ENCODE peak calls at places on chromosomes 5 and 9, in four cellular contexts. Z, R, V and P are unnamed samples.

GRCh38 chr9:136133959-136134484 is 15.3 kb upstream of the TMEM250 start:
- DNase-seq in Z (no peak), R (no peak), V (no peak), P (no peak)

GRCh38 chr5:134510970-134511795 is 14.3 kb upstream of the JADE2 start:
- DNase-seq in Z (no peak), R (peak), V (no peak), P (peak)

GRCh38 chr9:127204771-127205470 is 59.7 kb upstream of the GARNL3 start:
- DNase-seq in Z (no peak), R (no peak), V (no peak), P (peak)

GRCh38 chr5:53490747-53491146 is 10.3 kb downstream of the FST start:
- DNase-seq in Z (no peak), R (peak), V (no peak), P (peak)

GRCh38 chr5:45225571-45226031 is 416.9 kb downstream of the MRPS30 start:
- DNase-seq in Z (no peak), R (no peak), V (no peak), P (no peak)

GRCh38 chr9:503881-504852 is 289.5 kb downstream of the DOCK8 start:
- DNase-seq in Z (peak), R (peak), V (peak), P (peak)

GRCh38 chr5:143717400-143717799 is 94.6 kb upstream of the HMHB1 start:
- DNase-seq in Z (no peak), R (peak), V (no peak), P (peak)

GRCh38 chr5:95884021-95884333 is 61.5 kb upstream of the GLRX start:
- DNase-seq in Z (no peak), R (peak), V (no peak), P (peak)

GRCh38 chr5:2441496-2442180 is 309.8 kb downstream of the IRX2 start:
- DNase-seq in Z (no peak), R (no peak), V (no peak), P (no peak)

GRCh38 chr5:175822225-175822624 is 49.2 kb upstream of the CPLX2 start:
- DNase-seq in Z (no peak), R (no peak), V (no peak), P (no peak)

GRCh38 chr9:86700601-86701000 is 246.7 kb downstream of the GAS1 start:
- DNase-seq in Z (peak), R (peak), V (no peak), P (no peak)

GRCh38 chr9:69207503-69207902 is 33.4 kb downstream of the TJP2 start:
- DNase-seq in Z (no peak), R (no peak), V (no peak), P (no peak)